ENCODE peak calls at places on chromosomes 1 and 21, in nine cellular contexts. One of them, this sample, is unnamed. For H3K4me1, the result is how much of the 10 kb centered on the place peaks cover.

GRCh38 chr1:153260980-153261792 is 1.7 kb downstream of the LORICRIN start:
- DNase-seq in HCT116: no peak
- DNase-seq in breast epithelium: no peak
- DNase-seq in sigmoid colon: peak
- DNase-seq in spleen: peak
- DNase-seq in GM23338: peak
- DNase-seq in esophagus muscularis mucosa: peak
- DNase-seq in Panc1: no peak
- DNase-seq in prostate gland: no peak
- DNase-seq in this sample: no peak

GRCh38 chr1:2950926-2951305 is 70.4 kb upstream of the ACTRT2 start:
- DNase-seq in sigmoid colon: peak
- DNase-seq in Panc1: no peak
- DNase-seq in esophagus muscularis mucosa: no peak
- DNase-seq in spleen: peak
- DNase-seq in GM23338: no peak
- DNase-seq in prostate gland: no peak
- DNase-seq in HCT116: no peak
- DNase-seq in breast epithelium: no peak
- DNase-seq in this sample: no peak

GRCh38 chr1:62508187-62508758 is 71.4 kb downstream of the USP1 start:
- DNase-seq in Panc1: peak
- DNase-seq in esophagus muscularis mucosa: no peak
- DNase-seq in breast epithelium: no peak
- DNase-seq in HCT116: peak
- DNase-seq in prostate gland: no peak
- DNase-seq in sigmoid colon: no peak
- DNase-seq in spleen: no peak
- DNase-seq in GM23338: peak
- DNase-seq in this sample: no peak

GRCh38 chr21:46515109-46515508 is 56.4 kb downstream of the DIP2A start:
- DNase-seq in HCT116: no peak
- DNase-seq in sigmoid colon: peak
- DNase-seq in Panc1: no peak
- DNase-seq in esophagus muscularis mucosa: no peak
- DNase-seq in breast epithelium: no peak
- DNase-seq in prostate gland: peak
- DNase-seq in spleen: no peak
- DNase-seq in GM23338: no peak
- DNase-seq in this sample: peak

GRCh38 chr1:29264773-29265389 is 28.6 kb downstream of the PTPRU start:
- DNase-seq in sigmoid colon: no peak
- DNase-seq in GM23338: no peak
- DNase-seq in HCT116: no peak
- DNase-seq in Panc1: no peak
- DNase-seq in spleen: no peak
- DNase-seq in prostate gland: no peak
- DNase-seq in breast epithelium: no peak
- DNase-seq in esophagus muscularis mucosa: no peak
- DNase-seq in this sample: no peak

GRCh38 chr1:30790850-30791778 is 33.5 kb upstream of the LAPTM5 start:
- DNase-seq in Panc1: no peak
- DNase-seq in GM23338: no peak
- DNase-seq in esophagus muscularis mucosa: no peak
- DNase-seq in spleen: peak
- DNase-seq in sigmoid colon: no peak
- DNase-seq in breast epithelium: no peak
- DNase-seq in HCT116: no peak
- DNase-seq in prostate gland: no peak
- DNase-seq in this sample: no peak

GRCh38 chr1:207867136-207868081 is 43.5 kb downstream of the CD34 start:
- DNase-seq in breast epithelium: peak
- DNase-seq in Panc1: no peak
- DNase-seq in GM23338: no peak
- DNase-seq in esophagus muscularis mucosa: no peak
- DNase-seq in prostate gland: peak
- DNase-seq in spleen: peak
- DNase-seq in HCT116: no peak
- DNase-seq in sigmoid colon: peak
- DNase-seq in this sample: peak

GRCh38 chr1:44787506-44787905 is 464 bp downstream of the BEST4 start:
- DNase-seq in prostate gland: no peak
- DNase-seq in spleen: no peak
- DNase-seq in HCT116: no peak
- DNase-seq in sigmoid colon: no peak
- DNase-seq in breast epithelium: no peak
- DNase-seq in GM23338: no peak
- DNase-seq in Panc1: no peak
- DNase-seq in esophagus muscularis mucosa: no peak
- DNase-seq in this sample: no peak

GRCh38 chr21:27582246-27582945 is 615.5 kb upstream of the ADAMTS5 start:
- DNase-seq in sigmoid colon: no peak
- DNase-seq in HCT116: no peak
- DNase-seq in Panc1: no peak
- DNase-seq in prostate gland: no peak
- DNase-seq in esophagus muscularis mucosa: no peak
- DNase-seq in GM23338: no peak
- DNase-seq in breast epithelium: no peak
- DNase-seq in spleen: no peak
- DNase-seq in this sample: no peak

GRCh38 chr1:30986755-30987154 is 78.2 kb upstream of the SDC3 start:
- DNase-seq in esophagus muscularis mucosa: no peak
- DNase-seq in spleen: no peak
- DNase-seq in breast epithelium: no peak
- DNase-seq in HCT116: no peak
- DNase-seq in GM23338: no peak
- DNase-seq in sigmoid colon: no peak
- DNase-seq in prostate gland: no peak
- DNase-seq in Panc1: no peak
- DNase-seq in this sample: no peak

GRCh38 chr1:108692724-108693655 is 880 bp downstream of the PRPF38B start:
- DNase-seq in Panc1: no peak
- DNase-seq in breast epithelium: peak
- DNase-seq in sigmoid colon: peak
- DNase-seq in prostate gland: peak
- DNase-seq in esophagus muscularis mucosa: no peak
- DNase-seq in spleen: peak
- DNase-seq in HCT116: peak
- DNase-seq in GM23338: peak
- DNase-seq in this sample: peak

GRCh38 chr1:160204526-160205241 is 500 bp upstream of the PEA15 start:
- DNase-seq in HCT116: no peak
- DNase-seq in prostate gland: no peak
- DNase-seq in sigmoid colon: no peak
- DNase-seq in Panc1: no peak
- DNase-seq in esophagus muscularis mucosa: no peak
- DNase-seq in breast epithelium: no peak
- DNase-seq in spleen: peak
- DNase-seq in GM23338: no peak
- DNase-seq in this sample: no peak

DNA sequence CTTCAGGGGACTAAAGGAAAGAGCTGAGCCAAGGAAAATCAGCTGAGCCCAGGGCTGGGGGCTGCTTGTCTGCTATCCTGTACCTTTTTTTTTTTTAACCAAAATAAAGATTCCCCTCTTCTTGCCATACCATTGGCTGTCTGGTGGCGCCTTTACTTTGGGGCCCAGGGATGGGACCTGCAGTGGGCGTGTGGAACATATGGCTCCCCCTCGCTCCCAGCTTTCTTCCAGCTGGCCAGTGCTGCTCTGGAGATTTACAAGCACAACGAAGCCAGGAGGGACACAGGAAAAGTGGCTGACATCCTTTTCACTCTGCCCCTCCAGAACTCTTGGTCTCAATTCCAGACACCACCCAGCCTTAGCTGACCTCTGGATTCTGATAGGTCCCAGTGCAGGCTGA is 5.5 kb upstream of the SFN start:
- DNase-seq in prostate gland: no peak
- DNase-seq in sigmoid colon: peak
- DNase-seq in HCT116: no peak
- DNase-seq in GM23338: no peak
- DNase-seq in spleen: no peak
- DNase-seq in Panc1: no peak
- DNase-seq in breast epithelium: no peak
- DNase-seq in esophagus muscularis mucosa: no peak
- DNase-seq in this sample: no peak
- H3K4me1 ChIP-seq in prostate gland: under half
- H3K4me1 ChIP-seq in sigmoid colon: under half
- H3K4me1 ChIP-seq in HCT116: half or more
- H3K4me1 ChIP-seq in GM23338: under half
- H3K4me1 ChIP-seq in spleen: under half
- H3K4me1 ChIP-seq in Panc1: under half
- H3K4me1 ChIP-seq in breast epithelium: under half
- H3K4me1 ChIP-seq in esophagus muscularis mucosa: under half
- H3K4me1 ChIP-seq in this sample: under half

DNA sequence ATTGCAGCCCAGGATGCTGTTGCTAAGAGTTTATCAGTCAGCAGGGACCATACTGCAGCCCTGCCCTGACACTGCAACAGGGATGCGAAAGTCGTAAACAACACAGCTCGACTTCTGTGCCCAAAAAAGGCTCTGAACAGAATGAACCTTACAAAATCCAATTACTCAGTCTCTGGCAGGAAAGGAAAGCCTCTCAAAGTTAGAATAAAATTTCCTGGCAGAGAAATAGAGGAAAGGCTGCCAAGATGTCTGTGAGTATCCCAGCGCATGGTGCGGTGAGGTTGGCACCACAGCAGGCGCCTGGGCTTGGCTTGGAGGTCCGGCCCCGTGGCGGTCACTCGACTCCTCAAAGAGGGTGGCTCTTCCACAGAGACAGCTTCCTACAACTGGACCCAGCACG is 185.8 kb downstream of the PCP4 start:
- DNase-seq in GM23338: no peak
- DNase-seq in prostate gland: peak
- DNase-seq in sigmoid colon: peak
- DNase-seq in Panc1: no peak
- DNase-seq in esophagus muscularis mucosa: no peak
- DNase-seq in breast epithelium: no peak
- DNase-seq in HCT116: no peak
- DNase-seq in spleen: no peak
- DNase-seq in this sample: no peak
- TF ChIP-seq POLR2AphosphoS5 in GM23338: no peak
- TF ChIP-seq POLR2AphosphoS5 in prostate gland: peak
- TF ChIP-seq POLR2AphosphoS5 in sigmoid colon: peak
- TF ChIP-seq POLR2AphosphoS5 in Panc1: no peak
- TF ChIP-seq POLR2AphosphoS5 in esophagus muscularis mucosa: peak
- TF ChIP-seq POLR2AphosphoS5 in breast epithelium: no peak
- TF ChIP-seq POLR2AphosphoS5 in HCT116: no peak
- TF ChIP-seq POLR2AphosphoS5 in spleen: no peak
- TF ChIP-seq POLR2AphosphoS5 in this sample: peak

DNA sequence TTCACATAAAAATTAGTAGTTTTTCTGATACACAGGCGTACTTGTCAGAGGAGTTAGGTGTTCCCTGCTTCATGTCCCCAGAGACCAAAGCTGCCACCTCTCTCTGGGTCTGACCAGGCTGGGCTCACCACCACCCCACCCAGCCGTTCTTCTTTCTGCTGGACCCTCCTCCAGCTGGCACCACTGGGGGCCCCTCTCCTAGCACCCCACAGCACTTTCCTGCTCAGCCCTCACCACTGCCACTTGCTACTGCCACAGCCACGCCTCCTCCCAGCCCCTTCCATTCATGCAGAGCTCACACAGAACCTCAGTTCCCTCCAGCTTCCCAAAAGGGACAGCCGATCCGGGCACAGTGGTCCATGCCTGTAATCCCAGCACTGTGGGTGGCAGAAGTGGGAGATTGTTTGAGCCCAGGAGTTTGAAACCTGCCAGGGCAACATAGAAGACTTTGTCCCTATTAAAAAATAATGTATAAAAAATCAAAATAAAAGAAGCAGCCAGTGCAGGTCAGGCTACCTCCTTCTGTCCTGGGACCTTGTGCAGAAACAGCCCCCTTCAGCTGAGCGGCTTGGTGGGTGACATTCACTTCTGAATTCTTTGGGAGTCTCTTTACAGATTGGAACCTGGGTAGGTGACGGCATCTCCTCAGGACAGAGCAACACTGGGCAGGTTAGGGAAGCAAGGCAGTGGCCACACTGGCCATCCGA is 208.3 kb downstream of the TOMM20 start:
- DNase-seq in esophagus muscularis mucosa: no peak
- DNase-seq in HCT116: no peak
- DNase-seq in GM23338: no peak
- DNase-seq in breast epithelium: no peak
- DNase-seq in Panc1: no peak
- DNase-seq in sigmoid colon: peak
- DNase-seq in prostate gland: no peak
- DNase-seq in spleen: no peak
- DNase-seq in this sample: peak
- H3K4me1 ChIP-seq in esophagus muscularis mucosa: half or more
- H3K4me1 ChIP-seq in HCT116: under half
- H3K4me1 ChIP-seq in GM23338: under half
- H3K4me1 ChIP-seq in breast epithelium: under half
- H3K4me1 ChIP-seq in Panc1: under half
- H3K4me1 ChIP-seq in sigmoid colon: under half
- H3K4me1 ChIP-seq in prostate gland: under half
- H3K4me1 ChIP-seq in spleen: under half
- H3K4me1 ChIP-seq in this sample: half or more

GRCh38 chr1:95230256-95230655 is 3.8 kb upstream of the RWDD3 start:
- DNase-seq in prostate gland: no peak
- DNase-seq in Panc1: no peak
- DNase-seq in GM23338: no peak
- DNase-seq in spleen: no peak
- DNase-seq in sigmoid colon: no peak
- DNase-seq in HCT116: no peak
- DNase-seq in breast epithelium: no peak
- DNase-seq in esophagus muscularis mucosa: no peak
- DNase-seq in this sample: no peak

GRCh38 chr1:95232646-95233320 is 1.2 kb upstream of the RWDD3 start:
- DNase-seq in Panc1: no peak
- DNase-seq in GM23338: no peak
- DNase-seq in esophagus muscularis mucosa: no peak
- DNase-seq in HCT116: no peak
- DNase-seq in prostate gland: no peak
- DNase-seq in spleen: no peak
- DNase-seq in sigmoid colon: no peak
- DNase-seq in breast epithelium: no peak
- DNase-seq in this sample: no peak

GRCh38 chr1:95230768-95231191 is 3.2 kb upstream of the RWDD3 start:
- DNase-seq in esophagus muscularis mucosa: no peak
- DNase-seq in GM23338: no peak
- DNase-seq in HCT116: no peak
- DNase-seq in breast epithelium: no peak
- DNase-seq in sigmoid colon: no peak
- DNase-seq in spleen: no peak
- DNase-seq in prostate gland: peak
- DNase-seq in Panc1: no peak
- DNase-seq in this sample: peak

GRCh38 chr1:95233737-95234493 is at the start of gene RWDD3:
- DNase-seq in HCT116: peak
- DNase-seq in spleen: peak
- DNase-seq in breast epithelium: peak
- DNase-seq in Panc1: peak
- DNase-seq in esophagus muscularis mucosa: peak
- DNase-seq in sigmoid colon: peak
- DNase-seq in prostate gland: peak
- DNase-seq in GM23338: peak
- DNase-seq in this sample: peak

DNA sequence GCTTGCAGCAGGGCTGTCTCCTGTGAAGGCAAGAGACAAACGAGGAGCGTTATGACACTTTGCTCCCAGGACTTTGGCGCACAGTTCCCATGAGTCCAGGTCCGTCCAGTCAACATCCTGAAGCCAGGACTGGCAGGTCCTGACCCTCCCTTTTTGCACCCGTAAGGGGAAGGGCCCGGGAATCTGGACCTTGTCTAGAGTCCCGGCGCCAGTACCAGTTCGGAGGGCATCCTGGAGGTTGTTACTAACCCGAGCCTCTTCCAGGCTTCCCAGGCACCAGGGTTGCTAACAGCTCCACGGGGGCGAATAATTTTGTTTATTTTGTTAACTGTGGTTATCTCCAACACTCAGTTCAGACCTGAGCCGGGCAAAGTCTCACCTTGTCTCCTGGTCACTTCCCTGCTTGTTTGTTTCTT is 681 bp upstream of the RWDD3 start:
- DNase-seq in esophagus muscularis mucosa: no peak
- DNase-seq in sigmoid colon: peak
- DNase-seq in GM23338: peak
- DNase-seq in spleen: peak
- DNase-seq in prostate gland: peak
- DNase-seq in Panc1: no peak
- DNase-seq in HCT116: no peak
- DNase-seq in breast epithelium: peak
- DNase-seq in this sample: peak
- TF ChIP-seq POLR2AphosphoS5 in esophagus muscularis mucosa: no peak
- TF ChIP-seq POLR2AphosphoS5 in sigmoid colon: no peak
- TF ChIP-seq POLR2AphosphoS5 in GM23338: no peak
- TF ChIP-seq POLR2AphosphoS5 in spleen: no peak
- TF ChIP-seq POLR2AphosphoS5 in prostate gland: no peak
- TF ChIP-seq POLR2AphosphoS5 in Panc1: no peak
- TF ChIP-seq POLR2AphosphoS5 in HCT116: no peak
- TF ChIP-seq POLR2AphosphoS5 in breast epithelium: no peak
- TF ChIP-seq POLR2AphosphoS5 in this sample: no peak

This sample was measured in stomach.